ENCODE peak calls at places on chromosomes 7 and 10, in six cellular contexts. E is activated T-cell treated with anti-CD3 and anti-CD28 coated beads for 1 hour; A is ELF-1; Z is CD4-positive, alpha-beta T cell; O is A172; H is heart left ventricle. N is an unnamed sample.

GRCh38 chr10:91941426-91941825 is 17.9 kb downstream of the BTAF1 start:
- DNase-seq in E (no peak), A (no peak), Z (no peak), O (no peak), H (no peak), N (no peak)

GRCh38 chr7:24755541-24756416 is 1.5 kb downstream of the GSDME start:
- DNase-seq in E (no peak), A (no peak), Z (no peak), O (peak; percentile 70), H (no peak), N (no peak)

GRCh38 chr7:26650081-26650480 is 214.3 kb downstream of the SKAP2 start:
- DNase-seq in E (no peak), A (no peak), Z (no peak), O (no peak), H (no peak), N (no peak)

GRCh38 chr7:44432381-44432977 is 58.0 kb downstream of the NUDCD3 start:
- DNase-seq in E (no peak), A (no peak), Z (no peak), O (no peak), H (no peak), N (no peak)

GRCh38 chr10:95437669-95438068 is 123.5 kb downstream of the SORBS1 start:
- DNase-seq in E (no peak), A (no peak), Z (no peak), O (no peak), H (peak; percentile 74), N (no peak)

GRCh38 chr7:74203956-74204615 is 5.7 kb upstream of the LAT2 start:
- DNase-seq in E (no peak), A (no peak), Z (no peak), O (no peak), H (no peak), N (no peak)

GRCh38 chr7:42924223-42924877 is 7.6 kb downstream of the PSMA2 start:
- DNase-seq in E (no peak), A (no peak), Z (no peak), O (no peak), H (no peak), N (no peak)

GRCh38 chr10:14736600-14737081 is 38.1 kb downstream of the FAM107B start:
- DNase-seq in E (no peak), A (peak; percentile 20), Z (no peak), O (no peak), H (peak; percentile 55), N (peak; percentile 4)

GRCh38 chr7:134705716-134706115 is 59.1 kb downstream of the BPGM start:
- DNase-seq in E (no peak), A (no peak), Z (no peak), O (no peak), H (no peak), N (peak; percentile 27)

GRCh38 chr7:151304856-151305255 is 36.8 kb upstream of the NUB1 start:
- DNase-seq in E (no peak), A (peak; percentile 76), Z (no peak), O (no peak), H (no peak), N (no peak)

GRCh38 chr10:67520924-67521520 is 175.0 kb downstream of the CTNNA3 start:
- DNase-seq in E (peak; percentile 2), A (peak; percentile 27), Z (peak; percentile 12), O (peak; percentile 59), H (no peak), N (peak; percentile 79)

GRCh38 chr10:96505150-96506136 is 8.3 kb downstream of the TLL2 start:
- DNase-seq in E (no peak), A (no peak), Z (no peak), O (no peak), H (no peak), N (no peak)

GRCh38 chr7:133822001-133822641 is 305.0 kb upstream of the LRGUK start:
- DNase-seq in E (no peak), A (no peak), Z (no peak), O (no peak), H (no peak), N (no peak)

GRCh38 chr7:47354831-47355541 is 226.9 kb downstream of the TNS3 start:
- DNase-seq in E (no peak), A (no peak), Z (no peak), O (no peak), H (peak; percentile 67), N (no peak)

GRCh38 chr7:84248267-84248666 is 53.7 kb upstream of the SEMA3A start:
- DNase-seq in E (no peak), A (no peak), Z (no peak), O (no peak), H (no peak), N (no peak)

GRCh38 chr7:111239437-111239836 is 148.5 kb downstream of the LRRN3 start:
- DNase-seq in E (no peak), A (no peak), Z (no peak), O (no peak), H (no peak), N (no peak)

GRCh38 chr10:75430000-75430763 is 1.2 kb upstream of the LRMDA start:
- DNase-seq in E (no peak), A (peak; percentile 96), Z (no peak), O (no peak), H (peak; percentile 81), N (peak; percentile 11)

GRCh38 chr10:80202934-80203834 is 2.2 kb downstream of the ANXA11 start:
- DNase-seq in E (peak; percentile 48), A (peak; percentile 85), Z (peak; percentile 57), O (peak; percentile 94), H (peak; percentile 89), N (no peak)

GRCh38 chr10:88094795-88095194 is 231.4 kb downstream of the PTEN start:
- DNase-seq in E (no peak), A (no peak), Z (no peak), O (no peak), H (no peak), N (no peak)

GRCh38 chr10:24097771-24098207 is 111.1 kb upstream of the KIAA1217 start:
- DNase-seq in E (no peak), A (peak; percentile 53), Z (no peak), O (no peak), H (no peak), N (no peak)

GRCh38 chr7:151233804-151234203 is 1.5 kb downstream of the CHPF2 start:
- DNase-seq in E (no peak), A (no peak), Z (no peak), O (no peak), H (no peak), N (no peak)

GRCh38 chr10:12807096-12807755 is 194.3 kb downstream of the CCDC3 start:
- DNase-seq in E (no peak), A (peak; percentile 78), Z (no peak), O (no peak), H (no peak), N (no peak)

GRCh38 chr7:28984631-28985030 is 26.5 kb upstream of the TRIL start:
- DNase-seq in E (no peak), A (peak; percentile 73), Z (no peak), O (peak; percentile 87), H (peak; percentile 75), N (peak; percentile 34)

GRCh38 chr7:130844811-130845580 is 111.0 kb upstream of the KLF14 start:
- DNase-seq in E (no peak), A (no peak), Z (no peak), O (peak; percentile 82), H (no peak), N (no peak)

GRCh38 chr7:42460148-42460547 is 223.1 kb upstream of the GLI3 start:
- DNase-seq in E (no peak), A (no peak), Z (no peak), O (no peak), H (no peak), N (no peak)

GRCh38 chr10:61859786-61860185 is 41.7 kb upstream of the ARID5B start:
- DNase-seq in E (no peak), A (no peak), Z (no peak), O (no peak), H (no peak), N (no peak)

GRCh38 chr7:19464751-19465150 is 244.1 kb downstream of the POLR1F start:
- DNase-seq in E (no peak), A (no peak), Z (no peak), O (no peak), H (no peak), N (no peak)

GRCh38 chr10:127990846-127991542 is 84.1 kb downstream of the PTPRE start:
- DNase-seq in E (no peak), A (no peak), Z (peak; percentile 20), O (peak; percentile 79), H (no peak), N (no peak)